ENCODE peak calls at places on chromosomes 4 and X, in four cellular contexts. T, N, R and F are unnamed samples.

GRCh38 chr4:147943159-147943638 is 211.3 kb downstream of the ARHGAP10 start:
- DNase-seq in T (peak), N (no peak), R (no peak), F (no peak)

GRCh38 chr4:48778431-48779094 is 1.5 kb downstream of the FRYL start:
- DNase-seq in T (no peak), N (peak), R (no peak), F (no peak)

GRCh38 chrX:136768469-136769084 is 12.2 kb downstream of the ARHGEF6 start:
- DNase-seq in T (no peak), N (no peak), R (peak), F (peak)

GRCh38 chrX:151762802-151763201 is 28.3 kb downstream of the CNGA2 start:
- DNase-seq in T (no peak), N (no peak), R (no peak), F (no peak)

GRCh38 chr4:33133723-33134122 is 2413.6 kb downstream of the PCDH7 start:
- DNase-seq in T (no peak), N (no peak), R (no peak), F (no peak)

GRCh38 chrX:63889001-63889400 is 104.0 kb upstream of the ARHGEF9 start:
- DNase-seq in T (no peak), N (no peak), R (no peak), F (no peak)

GRCh38 chr4:61275214-61275613 is 75.1 kb downstream of the ADGRL3 start:
- DNase-seq in T (no peak), N (no peak), R (no peak), F (no peak)

GRCh38 chrX:47579537-47579936 is 2.7 kb upstream of the TIMP1 start:
- DNase-seq in T (no peak), N (no peak), R (no peak), F (no peak)

GRCh38 chrX:40100537-40101429 is 3.0 kb upstream of the BCOR start:
- DNase-seq in T (no peak), N (no peak), R (no peak), F (no peak)

GRCh38 chrX:47358387-47359065 is 11.9 kb upstream of the ZNF157 start:
- DNase-seq in T (no peak), N (no peak), R (no peak), F (no peak)

GRCh38 chrX:103727115-103727514 is 16.4 kb downstream of the TMEM31 start:
- DNase-seq in T (no peak), N (no peak), R (no peak), F (no peak)

GRCh38 chr4:7156273-7157139 is 35.8 kb upstream of the SORCS2 start:
- DNase-seq in T (no peak), N (no peak), R (peak), F (peak)

GRCh38 chrX:136586386-136586785 is 54.4 kb downstream of the VGLL1 start:
- DNase-seq in T (no peak), N (no peak), R (no peak), F (no peak)

GRCh38 chr4:154626793-154627484 is 14.5 kb upstream of the FGG start:
- DNase-seq in T (no peak), N (peak), R (peak), F (peak)

GRCh38 chrX:119288890-119289393 is 52.9 kb downstream of the PGRMC1 start:
- DNase-seq in T (no peak), N (no peak), R (no peak), F (no peak)

GRCh38 chr4:153634737-153635353 is 49.2 kb upstream of the TLR2 start:
- DNase-seq in T (no peak), N (peak), R (peak), F (no peak)

GRCh38 chr4:127995776-127996175 is 30.6 kb downstream of the ABHD18 start:
- DNase-seq in T (no peak), N (no peak), R (no peak), F (no peak)

GRCh38 chr4:155809835-155810234 is 51.0 kb downstream of the GUCY1B1 start:
- DNase-seq in T (peak), N (peak), R (peak), F (no peak)

GRCh38 chr4:18524667-18525066 is 503.1 kb upstream of the LCORL start:
- DNase-seq in T (no peak), N (no peak), R (no peak), F (no peak)

GRCh38 chrX:27163236-27163635 is 299.9 kb downstream of the PPP4R3C start:
- DNase-seq in T (no peak), N (no peak), R (no peak), F (no peak)

GRCh38 chr4:113899260-113900177 is 79.9 kb downstream of the ARSJ start:
- DNase-seq in T (peak), N (no peak), R (no peak), F (no peak)

GRCh38 chr4:101125045-101125713 is 222.1 kb downstream of the PPP3CA start:
- DNase-seq in T (no peak), N (no peak), R (no peak), F (no peak)
- TF ChIP-seq CBFB in T (no peak), N (no peak), R (no peak), F (no peak)

GRCh38 chr4:1075809-1076524 is 37.4 kb downstream of the RNF212 start:
- DNase-seq in T (no peak), N (no peak), R (no peak), F (no peak)

GRCh38 chr4:1075266-1075665 is 38.1 kb downstream of the RNF212 start:
- DNase-seq in T (no peak), N (no peak), R (no peak), F (no peak)

GRCh38 chr4:1069394-1069793 is 44.0 kb downstream of the RNF212 start:
- DNase-seq in T (no peak), N (no peak), R (no peak), F (no peak)

GRCh38 chr4:1074077-1074476 is 39.3 kb downstream of the RNF212 start:
- DNase-seq in T (no peak), N (no peak), R (no peak), F (no peak)

DNA sequence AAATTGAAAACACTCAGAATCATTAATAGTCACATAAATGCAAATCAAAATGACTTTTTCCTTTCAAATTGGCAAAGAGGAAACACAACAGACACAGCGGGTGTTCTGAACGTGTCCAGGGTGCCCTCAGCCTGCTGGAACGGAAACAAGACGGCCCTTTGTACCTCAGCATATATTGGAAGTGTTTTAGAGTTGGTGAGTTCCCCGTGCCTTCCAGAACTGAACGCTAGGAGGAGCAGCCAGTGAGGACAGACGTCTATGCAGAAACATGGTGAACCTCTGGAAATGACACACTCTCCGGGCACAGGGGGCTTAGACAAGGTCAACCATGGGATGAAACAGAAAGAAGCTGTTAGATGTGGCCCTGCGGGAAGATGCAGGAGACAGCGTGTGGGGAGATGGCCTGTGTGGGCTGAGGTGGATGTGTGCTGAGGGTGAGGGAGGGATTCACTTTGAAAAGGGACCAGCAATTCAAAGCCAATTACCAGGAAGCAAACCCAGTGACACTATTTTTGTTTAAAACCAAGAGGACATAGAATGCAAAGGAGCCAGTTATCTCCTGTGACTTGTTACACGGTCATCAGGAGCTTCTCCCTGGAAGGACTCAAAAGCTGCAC is 40.4 kb downstream of the RNF212 start:
- DNase-seq in T (no peak), N (peak), R (peak), F (peak)
- TF ChIP-seq CBFB in T (no peak), N (no peak), R (no peak), F (no peak)

GRCh38 chr4:137375111-137375850 is 157.0 kb downstream of the PCDH18 start:
- DNase-seq in T (no peak), N (no peak), R (no peak), F (no peak)
- TF ChIP-seq CBFB in T (no peak), N (no peak), R (no peak), F (no peak)

DNA sequence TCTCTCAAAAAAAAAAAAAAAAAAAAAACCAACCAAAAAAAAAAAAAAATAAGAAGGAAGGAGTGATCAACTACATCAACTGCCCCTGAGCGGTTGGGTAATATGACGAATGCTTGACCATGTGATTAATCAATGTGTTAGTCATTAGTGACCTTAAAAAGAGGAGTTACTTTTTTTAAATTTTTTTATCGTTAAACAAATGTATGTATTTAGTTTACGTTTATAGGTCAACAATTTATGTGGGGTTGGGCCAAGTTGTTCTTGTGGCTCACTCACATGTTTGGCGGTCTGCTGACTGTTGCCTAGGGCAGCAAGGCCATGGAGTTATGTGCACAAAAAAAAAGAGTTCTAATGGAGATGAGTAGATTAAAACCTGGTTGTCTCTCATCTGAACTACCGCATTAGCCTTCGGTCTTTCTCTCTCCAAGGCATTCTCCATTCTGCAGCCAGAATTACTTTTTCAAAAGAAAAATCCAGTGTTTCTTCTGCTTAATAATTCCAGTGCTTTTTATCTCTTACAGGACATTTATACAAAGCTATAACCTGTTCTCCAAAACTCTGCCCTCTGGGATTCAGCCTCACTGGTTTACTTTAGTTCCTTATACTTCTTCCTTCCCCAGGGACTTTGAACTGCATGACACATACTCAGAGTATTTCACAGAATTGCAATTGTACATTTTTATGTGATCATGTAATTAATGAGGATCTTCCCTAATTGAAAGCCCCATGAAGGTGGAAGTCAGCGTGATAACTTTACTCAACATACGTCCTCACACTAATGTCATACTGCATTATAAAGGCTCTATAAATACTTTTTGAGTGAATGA is 505.5 kb downstream of the ANKRD50 start:
- DNase-seq in T (no peak), N (no peak), R (no peak), F (no peak)
- TF ChIP-seq CBFB in T (no peak), N (no peak), R (no peak), F (no peak)

GRCh38 chr4:119228406-119228805 is 15.9 kb downstream of the USP53 start:
- DNase-seq in T (no peak), N (no peak), R (no peak), F (no peak)
- TF ChIP-seq CBFB in T (no peak), N (no peak), R (no peak), F (no peak)

DNA sequence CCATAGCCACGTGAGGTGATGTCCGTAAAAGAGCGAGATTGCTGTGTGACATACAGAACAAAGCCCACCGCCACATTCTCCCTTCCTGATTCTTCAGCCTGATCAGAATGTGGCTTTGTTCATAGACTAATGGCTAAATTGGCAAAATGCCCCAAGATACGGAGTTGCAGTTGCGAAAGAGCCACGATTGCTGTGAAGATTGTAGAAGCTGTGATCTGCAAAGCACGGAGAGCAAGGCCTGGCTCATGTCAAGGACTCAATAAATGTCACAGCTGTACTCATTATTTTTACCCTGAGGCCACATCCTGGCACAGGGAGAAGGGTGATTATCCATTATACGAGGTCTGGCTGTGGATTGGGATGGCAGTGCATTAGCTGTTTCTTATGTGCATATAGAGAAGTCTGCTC is 34.2 kb downstream of the ARSD start:
- DNase-seq in T (no peak), N (peak), R (no peak), F (no peak)
- TF ChIP-seq CBFB in T (no peak), N (no peak), R (no peak), F (no peak)